ENCODE peak calls at places on chromosome 5, in seven cellular contexts. Z is upper lobe of right lung; T is central memory CD4-positive, alpha-beta T cell; C is keratinocyte; V is EL; E is frontal cortex; M is posterior cingulate gyrus. S is an unnamed sample.

GRCh38 chr5:16178745-16179372 is 732 bp downstream of the MARCHF11 start:
- DNase-seq in Z (peak; percentile 85), T (no peak), C (no peak), V (peak; percentile 53), E (peak; percentile 57), M (peak; percentile 63), S (no peak)

GRCh38 chr5:68216737-68217231 is 1.2 kb downstream of the PIK3R1 start:
- DNase-seq in Z (no peak), T (no peak), C (no peak), V (no peak), E (peak; percentile 34), M (no peak), S (no peak)

GRCh38 chr5:106094128-106094726 is 1576.5 kb downstream of the EFNA5 start:
- DNase-seq in Z (no peak), T (no peak), C (peak; percentile 36), V (no peak), E (no peak), M (no peak), S (no peak)

GRCh38 chr5:115450741-115451140 is 93.8 kb downstream of the FEM1C start:
- DNase-seq in Z (no peak), T (no peak), C (no peak), V (peak; percentile 81), E (no peak), M (no peak), S (no peak)

GRCh38 chr5:134122530-134122929 is 8.0 kb downstream of the TCF7 start:
- DNase-seq in Z (no peak), T (peak; percentile 76), C (no peak), V (no peak), E (no peak), M (no peak), S (no peak)

GRCh38 chr5:124061663-124062062 is 549.7 kb downstream of the CSNK1G3 start:
- DNase-seq in Z (no peak), T (no peak), C (no peak), V (peak; percentile 21), E (no peak), M (no peak), S (no peak)

GRCh38 chr5:127385936-127386335 is 95.3 kb downstream of the MEGF10 start:
- DNase-seq in Z (no peak), T (no peak), C (no peak), V (no peak), E (no peak), M (no peak), S (no peak)

GRCh38 chr5:180799194-180799593 is 3.4 kb downstream of the MGAT1 start:
- DNase-seq in Z (no peak), T (no peak), C (no peak), V (no peak), E (no peak), M (no peak), S (no peak)

GRCh38 chr5:71839049-71839834 is 120.2 kb downstream of the CARTPT start:
- DNase-seq in Z (no peak), T (no peak), C (no peak), V (no peak), E (no peak), M (no peak), S (no peak)

GRCh38 chr5:58582004-58582403 is 871 bp upstream of the RAB3C start:
- DNase-seq in Z (peak; percentile 63), T (no peak), C (no peak), V (no peak), E (no peak), M (no peak), S (no peak)

GRCh38 chr5:127186657-127187056 is 103.9 kb upstream of the MEGF10 start:
- DNase-seq in Z (no peak), T (no peak), C (no peak), V (peak; percentile 21), E (no peak), M (no peak), S (no peak)

GRCh38 chr5:172820046-172820767 is 13.8 kb upstream of the ERGIC1 start:
- DNase-seq in Z (no peak), T (no peak), C (peak; percentile 91), V (no peak), E (no peak), M (no peak), S (no peak)

GRCh38 chr5:67146574-67146973 is 50.0 kb downstream of the CD180 start:
- DNase-seq in Z (no peak), T (no peak), C (no peak), V (no peak), E (no peak), M (no peak), S (no peak)

GRCh38 chr5:135213034-135213386 is 179.0 kb upstream of the PITX1 start:
- DNase-seq in Z (no peak), T (no peak), C (no peak), V (no peak), E (no peak), M (no peak), S (no peak)

GRCh38 chr5:88555658-88556057 is 287.0 kb upstream of the TMEM161B start:
- DNase-seq in Z (no peak), T (no peak), C (no peak), V (no peak), E (no peak), M (peak; percentile 19), S (no peak)

GRCh38 chr5:10801931-10802674 is 41.1 kb upstream of the DAP start:
- DNase-seq in Z (no peak), T (no peak), C (no peak), V (no peak), E (no peak), M (no peak), S (no peak)

GRCh38 chr5:134994560-134995156 is 27.0 kb downstream of the CATSPER3 start:
- DNase-seq in Z (no peak), T (no peak), C (no peak), V (no peak), E (no peak), M (no peak), S (no peak)

GRCh38 chr5:54637654-54638053 is 120.1 kb downstream of the SNX18 start:
- DNase-seq in Z (no peak), T (no peak), C (no peak), V (no peak), E (no peak), M (no peak), S (no peak)

GRCh38 chr5:170419666-170420065 is 30.5 kb upstream of the KCNMB1 start:
- DNase-seq in Z (no peak), T (no peak), C (no peak), V (no peak), E (no peak), M (no peak), S (no peak)

GRCh38 chr5:112419050-112419595 is at the start of gene EPB41L4A:
- DNase-seq in Z (peak; percentile 70), T (no peak), C (no peak), V (no peak), E (peak; percentile 45), M (peak; percentile 16), S (no peak)

GRCh38 chr5:18032744-18033143 is 398.5 kb downstream of the TAF11L14 start:
- DNase-seq in Z (no peak), T (no peak), C (no peak), V (no peak), E (no peak), M (no peak), S (no peak)

GRCh38 chr5:143673676-143674468 is 138.1 kb upstream of the HMHB1 start:
- DNase-seq in Z (no peak), T (no peak), C (no peak), V (no peak), E (no peak), M (no peak), S (no peak)

GRCh38 chr5:154038241-154038603 is 488 bp downstream of the FAM114A2 start:
- DNase-seq in Z (peak; percentile 64), T (no peak), C (no peak), V (no peak), E (no peak), M (no peak), S (peak; percentile 2)

GRCh38 chr5:6734243-6734695 is 21.0 kb downstream of the TENT4A start:
- DNase-seq in Z (peak; percentile 64), T (no peak), C (no peak), V (no peak), E (no peak), M (no peak), S (no peak)

GRCh38 chr5:150461231-150461630 is 11.7 kb upstream of the RPS14 start:
- DNase-seq in Z (no peak), T (no peak), C (no peak), V (no peak), E (no peak), M (no peak), S (no peak)

GRCh38 chr5:19564036-19564435 is 424.0 kb downstream of the CDH18 start:
- DNase-seq in Z (no peak), T (no peak), C (no peak), V (no peak), E (no peak), M (no peak), S (no peak)

GRCh38 chr5:17239953-17240352 is 22.5 kb downstream of the BASP1 start:
- DNase-seq in Z (no peak), T (no peak), C (no peak), V (no peak), E (no peak), M (no peak), S (no peak)

GRCh38 chr5:165642366-165642765 is 2136.9 kb downstream of the MAT2B start:
- DNase-seq in Z (no peak), T (no peak), C (no peak), V (no peak), E (no peak), M (no peak), S (no peak)

GRCh38 chr5:168327019-168327421 is 35.6 kb downstream of the WWC1 start:
- DNase-seq in Z (no peak), T (no peak), C (no peak), V (peak; percentile 58), E (no peak), M (no peak), S (no peak)

GRCh38 chr5:178398856-178399722 is 166.5 kb upstream of the PHYKPL start:
- DNase-seq in Z (peak; percentile 48), T (no peak), C (no peak), V (no peak), E (no peak), M (no peak), S (no peak)

GRCh38 chr5:117463836-117464235 is 889.2 kb upstream of the SEMA6A start:
- DNase-seq in Z (no peak), T (no peak), C (no peak), V (peak; percentile 51), E (no peak), M (no peak), S (no peak)

GRCh38 chr5:65663804-65664521 is 39.1 kb downstream of the SHLD3 start:
- DNase-seq in Z (no peak), T (no peak), C (no peak), V (peak; percentile 31), E (no peak), M (no peak), S (no peak)

GRCh38 chr5:138983984-138984383 is 108.8 kb upstream of the LRRTM2 start:
- DNase-seq in Z (no peak), T (no peak), C (no peak), V (no peak), E (no peak), M (no peak), S (no peak)

GRCh38 chr5:14444161-14444560 is 137.4 kb upstream of the OTULINL start:
- DNase-seq in Z (no peak), T (no peak), C (no peak), V (no peak), E (no peak), M (no peak), S (no peak)

S was measured in activated naive CD8-positive, alpha-beta T cell treated with anti-CD3 and anti-CD28 coated beads, Interleukin-2, amount 50 U/mL, for 16 hours.